ENCODE peak calls at places on chromosomes 3 and 15, in four cellular contexts. C is LHCN-M2; Y is activated T-cell treated with anti-CD3 and anti-CD28 coated beads, Interleukin-2, amount 50 U/mL, for 72 hours; A is activated naive CD4-positive, alpha-beta T cell treated with Interleukin-2 at 50 U/mL for 16 hours. Z is an unnamed sample.

GRCh38 chr3:24237971-24238767 is 256.5 kb downstream of the THRB start:
- DNase-seq in C (peak), Y (peak), A (peak), Z (peak)

GRCh38 chr15:76932090-76932966 is 779 bp downstream of the RCN2 start:
- DNase-seq in C (peak), Y (no peak), A (no peak), Z (no peak)

GRCh38 chr3:20646425-20646824 is 460.4 kb upstream of the SGO1 start:
- DNase-seq in C (no peak), Y (no peak), A (no peak), Z (no peak)

GRCh38 chr3:103170651-103171050 is 735.8 kb downstream of the ZPLD1 start:
- DNase-seq in C (no peak), Y (no peak), A (no peak), Z (no peak)

GRCh38 chr15:92383528-92384326 is 10.0 kb upstream of the ST8SIA2 start:
- DNase-seq in C (no peak), Y (peak), A (peak), Z (peak)

GRCh38 chr3:30193625-30194044 is 412.8 kb upstream of the TGFBR2 start:
- DNase-seq in C (no peak), Y (no peak), A (no peak), Z (no peak)

GRCh38 chr15:38455096-38455495 is 1.2 kb downstream of the FAM98B start:
- DNase-seq in C (peak), Y (no peak), A (no peak), Z (no peak)

GRCh38 chr3:55488398-55489055 is 1.4 kb upstream of the WNT5A start:
- DNase-seq in C (peak), Y (peak), A (no peak), Z (no peak)

GRCh38 chr15:65286704-65287514 is at the start of gene PARP16:
- DNase-seq in C (peak), Y (peak), A (peak), Z (peak)

GRCh38 chr3:186571644-186572013 is 1.1 kb downstream of the DNAJB11 start:
- DNase-seq in C (no peak), Y (no peak), A (no peak), Z (no peak)

GRCh38 chr3:9727041-9727595 is 4.4 kb upstream of the BRPF1 start:
- DNase-seq in C (no peak), Y (peak), A (peak), Z (peak)

GRCh38 chr15:34837246-34838016 is 42.1 kb upstream of the ACTC1 start:
- DNase-seq in C (peak), Y (no peak), A (no peak), Z (no peak)

GRCh38 chr3:139597947-139598346 is 58.4 kb upstream of the RBP1 start:
- DNase-seq in C (no peak), Y (no peak), A (no peak), Z (no peak)

GRCh38 chr3:177478170-177478859 is 281.0 kb upstream of the TBL1XR1 start:
- DNase-seq in C (peak), Y (no peak), A (no peak), Z (no peak)

GRCh38 chr3:143004823-143005222 is 3.5 kb downstream of the U2SURP start:
- DNase-seq in C (no peak), Y (no peak), A (no peak), Z (no peak)

GRCh38 chr3:146589899-146590508 is 15.1 kb downstream of the PLSCR5 start:
- DNase-seq in C (peak), Y (peak), A (no peak), Z (no peak)

GRCh38 chr3:189160519-189161309 is 11.1 kb upstream of the TPRG1 start:
- DNase-seq in C (no peak), Y (no peak), A (no peak), Z (no peak)

GRCh38 chr3:152466784-152467183 is 198.1 kb downstream of the MBNL1 start:
- DNase-seq in C (peak), Y (no peak), A (no peak), Z (peak)

GRCh38 chr15:58699769-58700168 is 49.7 kb downstream of the ADAM10 start:
- DNase-seq in C (no peak), Y (no peak), A (no peak), Z (no peak)

GRCh38 chr15:52080031-52080430 is 32.5 kb downstream of the BCL2L10 start:
- DNase-seq in C (no peak), Y (no peak), A (no peak), Z (no peak)

GRCh38 chr3:10196389-10197052 is 31.8 kb downstream of the IRAK2 start:
- DNase-seq in C (peak), Y (no peak), A (no peak), Z (no peak)

GRCh38 chr3:183122257-183122932 is 23.1 kb upstream of the MCCC1 start:
- DNase-seq in C (peak), Y (no peak), A (no peak), Z (no peak)

GRCh38 chr3:143283432-143284128 is 164.0 kb downstream of the CHST2 start:
- DNase-seq in C (peak), Y (peak), A (no peak), Z (no peak)

GRCh38 chr15:57198654-57199241 is 177.6 kb upstream of the CGNL1 start:
- DNase-seq in C (no peak), Y (no peak), A (no peak), Z (no peak)

GRCh38 chr3:108234387-108234957 is 12.2 kb upstream of the IFT57 start:
- DNase-seq in C (peak), Y (no peak), A (no peak), Z (no peak)

GRCh38 chr3:72485649-72486048 is 362.6 kb downstream of the SHQ1 start:
- DNase-seq in C (no peak), Y (no peak), A (no peak), Z (no peak)

GRCh38 chr3:16126634-16127033 is 47.8 kb upstream of the GALNT15 start:
- DNase-seq in C (no peak), Y (no peak), A (no peak), Z (no peak)

GRCh38 chr3:133717424-133717823 is 28.8 kb upstream of the TF start:
- DNase-seq in C (no peak), Y (no peak), A (no peak), Z (no peak)

GRCh38 chr3:58637509-58637908 is 29.1 kb downstream of the FAM3D start:
- DNase-seq in C (no peak), Y (no peak), A (no peak), Z (no peak)

GRCh38 chr3:49022751-49023171 is 840 bp downstream of the NDUFAF3 start:
- DNase-seq in C (no peak), Y (no peak), A (no peak), Z (no peak)

GRCh38 chr3:122609798-122610559 is 32.5 kb downstream of the PARP15 start:
- DNase-seq in C (peak), Y (peak), A (peak), Z (no peak)

GRCh38 chr3:138012526-138012925 is 2.6 kb downstream of the CLDN18 start:
- DNase-seq in C (no peak), Y (no peak), A (no peak), Z (no peak)

GRCh38 chr15:66188464-66188863 is 65.1 kb downstream of the MEGF11 start:
- DNase-seq in C (no peak), Y (no peak), A (no peak), Z (no peak)

GRCh38 chr3:9955067-9955502 is 2.9 kb upstream of the PRRT3 start:
- DNase-seq in C (no peak), Y (no peak), A (no peak), Z (no peak)

GRCh38 chr3:132268956-132269355 is 48.3 kb upstream of the ACP3 start:
- DNase-seq in C (peak), Y (no peak), A (no peak), Z (no peak)

GRCh38 chr3:42721690-42722089 is 19.1 kb upstream of the HHATL start:
- DNase-seq in C (no peak), Y (no peak), A (no peak), Z (no peak)

GRCh38 chr3:81080608-81081007 is 680.8 kb downstream of the GBE1 start:
- DNase-seq in C (no peak), Y (no peak), A (no peak), Z (no peak)

GRCh38 chr3:11306815-11307589 is 34.8 kb downstream of the ATG7 start:
- DNase-seq in C (peak), Y (peak), A (peak), Z (no peak)

Z was measured in CD4-positive, alpha-beta memory T cell.